ENCODE peak calls at places on chromosomes 11 and 22, in five cellular contexts. V is RWPE2, K is psoas muscle, N is lower lobe of right lung, J is breast epithelium. Y is an unnamed sample. For H3K4me1, the result is how much of the 10 kb centered on the place peaks cover.

GRCh38 chr22:31497148-31497938 is 1.0 kb downstream of the SFI1 start:
- DNase-seq in V (no peak), K (no peak), N (no peak), J (no peak), Y (no peak)

GRCh38 chr22:25972397-25972796 is 196.9 kb upstream of the SEZ6L start:
- DNase-seq in V (no peak), K (no peak), N (no peak), J (no peak), Y (no peak)

GRCh38 chr11:113675003-113675471 is 31.1 kb downstream of the TMPRSS5 start:
- DNase-seq in V (no peak), K (no peak), N (no peak), J (no peak), Y (no peak)

GRCh38 chr11:69443968-69444364 is 37.5 kb upstream of the LINC01488 start:
- DNase-seq in V (no peak), K (no peak), N (no peak), J (no peak), Y (no peak)

GRCh38 chr22:45499746-45500145 is 2.9 kb upstream of the FBLN1 start:
- DNase-seq in V (no peak), K (peak), N (peak), J (no peak), Y (no peak)

GRCh38 chr11:92941676-92942571 is 27.5 kb upstream of the MTNR1B start:
- DNase-seq in V (no peak), K (no peak), N (no peak), J (no peak), Y (no peak)

GRCh38 chr11:10331548-10332289 is 26.8 kb downstream of the ADM start:
- DNase-seq in V (no peak), K (no peak), N (no peak), J (no peak), Y (no peak)

GRCh38 chr11:26558191-26558590 is 13.9 kb downstream of the MUC15 start:
- DNase-seq in V (no peak), K (no peak), N (no peak), J (no peak), Y (no peak)

GRCh38 chr11:20367313-20367948 is 3.9 kb downstream of the HTATIP2 start:
- DNase-seq in V (no peak), K (peak), N (no peak), J (no peak), Y (no peak)

GRCh38 chr22:39731881-39732555 is 161.5 kb downstream of the CACNA1I start:
- DNase-seq in V (no peak), K (no peak), N (no peak), J (no peak), Y (no peak)

GRCh38 chr11:86571273-86571948 is 101.0 kb downstream of the ME3 start:
- DNase-seq in V (no peak), K (no peak), N (no peak), J (no peak), Y (no peak)

GRCh38 chr11:123061403-123062157 is at the start of gene HSPA8:
- DNase-seq in V (peak), K (peak), N (peak), J (peak), Y (peak)

GRCh38 chr11:9726313-9727022 is 62.6 kb downstream of the SWAP70 start:
- DNase-seq in V (no peak), K (no peak), N (no peak), J (no peak), Y (no peak)

GRCh38 chr22:19448076-19448607 is 631 bp upstream of the C22orf39 start:
- DNase-seq in V (no peak), K (no peak), N (no peak), J (no peak), Y (no peak)

GRCh38 chr22:34946339-34946985 is 119.5 kb upstream of the ISX start:
- DNase-seq in V (no peak), K (no peak), N (no peak), J (no peak), Y (no peak)

DNA sequence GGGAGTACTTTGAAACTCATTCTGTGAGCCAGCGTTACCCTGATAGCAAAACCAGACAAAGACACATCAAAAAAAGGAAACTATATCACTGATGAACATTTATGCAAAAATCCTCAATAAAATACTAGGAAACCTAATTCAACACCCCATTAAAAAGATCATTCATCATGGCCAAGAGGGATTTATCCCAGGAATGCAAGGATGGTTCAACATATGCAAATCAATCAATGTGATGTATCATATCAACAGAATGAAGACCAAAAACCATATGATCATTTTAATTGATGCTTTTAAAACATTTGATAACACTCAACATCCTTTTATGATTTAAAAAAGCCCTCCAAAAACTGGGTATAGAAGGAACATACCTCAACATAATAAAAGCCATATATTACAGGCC is 19.8 kb downstream of the RRP8 start:
- DNase-seq in V (no peak), K (no peak), N (no peak), J (no peak), Y (no peak)
- H3K4me1 ChIP-seq in V (under half), K (under half), N (under half), J (under half), Y (under half)

GRCh38 chr11:62444835-62445234 is 26.0 kb downstream of the SCGB1A1 start:
- DNase-seq in V (no peak), K (no peak), N (no peak), J (no peak), Y (no peak)
- H3K4me3 ChIP-seq in V (no peak), K (peak), N (peak), J (peak), Y (peak)

GRCh38 chr11:118818130-118818529 is 27.2 kb upstream of the DDX6 start:
- DNase-seq in V (no peak), K (no peak), N (no peak), J (no peak), Y (no peak)

GRCh38 chr11:118820412-118821357 is 29.7 kb upstream of the DDX6 start:
- DNase-seq in V (peak), K (peak), N (peak), J (peak), Y (no peak)

DNA sequence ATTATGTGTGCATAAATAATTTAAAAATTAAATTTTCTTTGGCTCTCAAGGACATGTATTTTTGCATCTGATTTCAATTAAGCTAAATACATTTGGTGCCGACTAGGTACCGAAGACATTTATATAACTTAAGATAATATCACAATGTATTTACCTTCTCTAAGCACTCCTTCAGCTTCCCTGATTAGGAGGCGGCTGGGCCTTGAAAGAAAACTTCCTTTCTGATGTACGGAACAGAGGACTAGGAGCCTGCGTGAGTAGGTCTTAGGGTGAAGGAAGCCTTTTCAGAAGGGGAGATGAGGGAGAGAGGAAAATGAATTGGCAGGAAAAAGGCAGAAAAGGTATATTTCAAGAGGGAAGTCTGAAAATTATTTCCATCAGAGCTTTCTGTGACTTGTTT is 28.7 kb upstream of the DDX6 start:
- DNase-seq in V (no peak), K (no peak), N (no peak), J (no peak), Y (no peak)
- H3K27ac ChIP-seq in V (peak), K (peak), N (no peak), J (peak), Y (no peak)

GRCh38 chr22:50186181-50186731 is 543 bp downstream of the TRABD start:
- DNase-seq in V (no peak), K (peak), N (no peak), J (no peak), Y (no peak)
- H3K4me1 ChIP-seq in V (under half), K (under half), N (half or more), J (under half), Y (half or more)

GRCh38 chr11:64312947-64313346 is 4.4 kb downstream of the TRMT112 start:
- DNase-seq in V (peak), K (no peak), N (no peak), J (no peak), Y (no peak)

GRCh38 chr11:64317325-64317960 is at the start of gene TRMT112:
- DNase-seq in V (peak), K (peak), N (peak), J (peak), Y (peak)

GRCh38 chr11:64314146-64314804 is 3.1 kb downstream of the TRMT112 start:
- DNase-seq in V (no peak), K (no peak), N (no peak), J (no peak), Y (no peak)

GRCh38 chr11:64314805-64315561 is 2.4 kb downstream of the TRMT112 start:
- DNase-seq in V (peak), K (no peak), N (no peak), J (no peak), Y (no peak)

GRCh38 chr11:64313491-64314145 is 3.7 kb downstream of the TRMT112 start:
- DNase-seq in V (peak), K (peak), N (no peak), J (no peak), Y (no peak)
- H3K4me3 ChIP-seq in V (no peak), K (peak), N (no peak), J (no peak), Y (no peak)

GRCh38 chr11:1928891-1929541 is 9.5 kb downstream of the TNNT3 start:
- DNase-seq in V (peak), K (no peak), N (no peak), J (no peak), Y (no peak)
- H3K27ac ChIP-seq in V (no peak), K (peak), N (no peak), J (peak), Y (no peak)

DNA sequence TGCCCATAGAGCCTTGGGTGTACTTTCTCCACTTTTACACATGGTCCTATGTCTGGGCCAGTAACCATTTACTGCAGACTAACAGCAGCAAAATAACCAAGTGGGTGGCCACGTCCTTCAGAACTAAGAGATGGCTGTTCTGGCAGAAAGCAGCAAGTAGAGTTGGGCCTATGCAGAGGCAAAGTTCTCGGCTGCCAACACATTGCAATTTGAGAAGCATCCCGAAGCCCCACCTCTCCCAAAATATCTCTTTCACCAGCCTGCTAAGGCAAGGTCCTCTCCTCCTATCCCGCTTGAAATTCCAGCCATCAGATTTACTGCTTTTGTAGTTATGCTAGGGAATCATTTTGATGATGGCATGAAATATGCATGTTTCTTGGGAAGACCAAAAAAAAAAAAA is 118.5 kb upstream of the APOA1 start:
- DNase-seq in V (no peak), K (no peak), N (no peak), J (no peak), Y (no peak)
- H3K4me1 ChIP-seq in V (under half), K (half or more), N (under half), J (under half), Y (under half)

DNA sequence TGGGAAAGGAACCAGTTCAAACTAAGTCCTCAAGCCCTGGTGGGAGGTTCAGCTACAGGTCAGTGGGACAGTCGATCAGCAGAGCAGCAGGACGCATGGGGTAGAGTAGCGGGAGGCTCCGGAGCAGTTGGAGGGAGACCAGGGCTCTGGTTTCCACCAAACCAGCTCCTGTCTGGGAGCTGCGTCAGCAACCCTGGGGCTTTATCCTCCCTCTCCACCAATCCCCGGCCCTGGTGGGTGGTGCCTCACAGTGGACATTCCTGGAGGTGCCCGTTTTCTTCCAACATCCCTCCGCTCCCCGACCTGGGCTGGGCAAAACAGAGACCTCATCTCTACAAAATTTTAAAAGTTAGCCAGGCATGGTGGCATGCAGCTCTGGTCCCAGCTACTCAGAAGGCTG is 32.4 kb downstream of the ZNF195 start:
- DNase-seq in V (no peak), K (no peak), N (no peak), J (no peak), Y (no peak)
- H3K4me3 ChIP-seq in V (no peak), K (no peak), N (no peak), J (no peak), Y (no peak)

Y was measured in esophagus squamous epithelium.